ENCODE peak calls at places on chromosome 5, in eight cellular contexts. U is ovary, H is lower lobe of right lung, Y is HFF-Myc, P is adrenal gland, O is foreskin fibroblast, E is dorsolateral prefrontal cortex, I is right lobe of liver. R is an unnamed sample.

GRCh38 chr5:68000805-68001204 is 214.8 kb upstream of the PIK3R1 start:
- DNase-seq in H (no peak), E (no peak), I (no peak), P (no peak), Y (no peak), U (no peak), O (peak; percentile 72), R (no peak)

GRCh38 chr5:126501448-126501847 is 78.2 kb downstream of the GRAMD2B start:
- DNase-seq in E (no peak), I (no peak), O (no peak), U (no peak), P (no peak), Y (no peak), H (no peak), R (no peak)

GRCh38 chr5:36173426-36173825 is 21.5 kb downstream of the SKP2 start:
- DNase-seq in E (no peak), H (no peak), P (no peak), O (no peak), I (no peak), U (no peak), Y (no peak), R (no peak)

GRCh38 chr5:1509346-1510085 is 14.2 kb downstream of the LPCAT1 start:
- DNase-seq in E (peak; percentile 19), U (peak; percentile 10), O (no peak), I (no peak), Y (no peak), H (peak; percentile 30), P (peak; percentile 2), R (no peak)

GRCh38 chr5:157828031-157828948 is 30.7 kb downstream of the CLINT1 start:
- DNase-seq in Y (no peak), E (no peak), O (no peak), P (no peak), U (no peak), H (no peak), I (no peak), R (no peak)

GRCh38 chr5:104418056-104418455 is 855.5 kb upstream of the NUDT12 start:
- DNase-seq in I (no peak), P (no peak), H (no peak), E (no peak), O (no peak), Y (no peak), U (no peak), R (no peak)

GRCh38 chr5:109485030-109485429 is 75.3 kb upstream of the PJA2 start:
- DNase-seq in U (peak; percentile 32), Y (peak; percentile 11), O (no peak), E (peak; percentile 42), I (peak; percentile 87), H (peak; percentile 71), P (peak; percentile 81), R (no peak)

GRCh38 chr5:178786424-178786823 is 56.0 kb upstream of the ZNF354A start:
- DNase-seq in E (no peak), Y (no peak), I (no peak), P (no peak), U (no peak), H (no peak), O (no peak), R (no peak)

GRCh38 chr5:77167695-77168111 is 42.8 kb upstream of the PDE8B start:
- DNase-seq in H (no peak), P (no peak), I (no peak), E (no peak), Y (peak; percentile 75), U (no peak), O (peak; percentile 59), R (peak; percentile 75)

GRCh38 chr5:75611324-75612210 is at the start of gene ANKDD1B:
- DNase-seq in I (peak; percentile 41), E (peak; percentile 21), Y (no peak), O (peak; percentile 42), U (peak; percentile 26), P (peak; percentile 61), H (peak; percentile 65), R (no peak)

GRCh38 chr5:57172466-57172961 is 1.3 kb upstream of the GPBP1 start:
- DNase-seq in U (no peak), Y (no peak), O (no peak), H (no peak), E (no peak), I (no peak), P (no peak), R (no peak)

GRCh38 chr5:14577964-14578363 is 3.6 kb upstream of the OTULINL start:
- DNase-seq in O (no peak), H (no peak), E (no peak), P (no peak), U (no peak), Y (no peak), I (no peak), R (no peak)

GRCh38 chr5:134714120-134714519 is 24.2 kb upstream of the CAMLG start:
- DNase-seq in P (no peak), E (no peak), U (no peak), H (no peak), I (no peak), Y (no peak), O (no peak), R (no peak)

GRCh38 chr5:16593013-16593412 is 23.8 kb downstream of the RETREG1 start:
- DNase-seq in O (peak; percentile 43), E (no peak), Y (peak; percentile 45), U (no peak), H (no peak), P (no peak), I (no peak), R (no peak)
- TF ChIP-seq CTCF in O (no peak), E (no peak), Y (no peak), U (no peak), H (no peak), P (no peak), I (no peak), R (no peak)

GRCh38 chr5:6736106-6736505 is 22.9 kb downstream of the TENT4A start:
- DNase-seq in E (no peak), H (no peak), U (peak; percentile 6), Y (no peak), O (no peak), I (peak; percentile 64), P (no peak), R (no peak)

GRCh38 chr5:6734781-6735180 is 21.5 kb downstream of the TENT4A start:
- DNase-seq in E (no peak), I (no peak), P (no peak), H (no peak), Y (no peak), O (no peak), U (no peak), R (no peak)

GRCh38 chr5:6734243-6734695 is 21.0 kb downstream of the TENT4A start:
- DNase-seq in P (peak; percentile 78), H (no peak), U (peak; percentile 51), I (no peak), O (no peak), E (no peak), Y (no peak), R (peak; percentile 23)

GRCh38 chr5:6737043-6737941 is 24.1 kb downstream of the TENT4A start:
- DNase-seq in E (no peak), U (no peak), P (no peak), H (no peak), Y (no peak), I (no peak), O (no peak), R (no peak)

GRCh38 chr5:6736524-6737042 is 23.4 kb downstream of the TENT4A start:
- DNase-seq in P (no peak), U (peak; percentile 3), E (no peak), H (no peak), O (no peak), I (no peak), Y (no peak), R (no peak)
- H3K4me3 ChIP-seq in P (no peak overlapping the region), U (no peak overlapping the region), E (no peak overlapping the region), H (no peak overlapping the region), O (no peak overlapping the region), I (no peak overlapping the region), Y (no peak overlapping the region), R (no peak overlapping the region)

DNA sequence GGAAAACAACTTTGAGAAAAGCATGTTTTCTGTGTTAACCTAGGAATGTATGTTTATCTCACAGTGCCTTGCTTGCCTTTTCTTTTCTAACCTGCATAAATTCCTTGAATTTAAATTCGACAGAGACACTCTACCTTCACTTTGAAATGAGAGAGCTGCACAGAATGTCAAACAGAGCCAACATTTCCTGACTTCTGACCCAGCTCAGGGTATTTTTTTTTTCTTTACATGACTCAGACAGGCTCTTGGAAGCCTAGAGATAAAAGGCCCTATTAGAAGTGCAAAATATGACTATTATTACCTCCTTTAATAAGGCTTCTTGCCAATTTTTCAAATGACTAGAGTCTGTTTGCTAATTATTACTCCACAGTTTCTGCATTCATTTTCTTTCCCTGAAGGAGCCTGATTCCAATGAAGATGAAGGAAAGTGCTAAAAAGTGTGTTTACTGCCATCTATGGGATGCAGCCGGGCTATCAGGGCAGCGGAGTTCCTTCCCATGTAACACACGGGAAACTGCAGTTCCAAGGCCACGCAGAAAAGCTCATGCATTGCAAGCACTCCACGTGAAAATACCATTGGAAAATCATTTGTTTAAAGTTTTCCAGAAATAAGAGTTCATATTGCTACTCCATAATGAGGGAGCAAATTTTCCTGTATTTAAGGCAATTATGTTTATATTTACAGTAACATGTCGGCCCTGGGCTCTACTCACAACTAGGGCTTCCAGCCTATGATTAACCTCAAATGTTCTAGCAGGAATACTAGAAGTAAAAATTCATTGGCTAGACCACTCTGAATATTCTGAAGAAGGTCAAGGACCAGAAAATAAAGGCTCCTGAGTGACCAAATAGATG is 485.6 kb downstream of the ZSWIM6 start:
- DNase-seq in U (peak; percentile 60), I (peak; percentile 51), E (peak; percentile 31), P (peak; percentile 76), O (peak; percentile 26), Y (no peak), H (no peak), R (peak; percentile 34)
- TF ChIP-seq CTCF in U (peak; percentile 29), I (peak; percentile 63), E (peak; percentile 65), P (peak; percentile 45), O (peak; percentile 72), Y (peak; percentile 66), H (peak; percentile 52), R (peak; percentile 85)

GRCh38 chr5:149282027-149282965 is 10.6 kb downstream of the AFAP1L1 start:
- DNase-seq in H (no peak), E (no peak), O (no peak), U (no peak), I (no peak), P (no peak), Y (no peak), R (no peak)

GRCh38 chr5:149282966-149283332 is 11.3 kb downstream of the AFAP1L1 start:
- DNase-seq in E (no peak), U (no peak), I (no peak), P (no peak), O (no peak), H (no peak), Y (no peak), R (no peak)

GRCh38 chr5:149283611-149284480 is 12.2 kb downstream of the AFAP1L1 start:
- DNase-seq in Y (no peak), P (no peak), I (no peak), O (no peak), H (no peak), E (no peak), U (no peak), R (no peak)

GRCh38 chr5:149284501-149284900 is 12.8 kb downstream of the AFAP1L1 start:
- DNase-seq in U (no peak), E (no peak), I (no peak), H (no peak), P (peak; percentile 44), Y (no peak), O (peak; percentile 53), R (no peak)

DNA sequence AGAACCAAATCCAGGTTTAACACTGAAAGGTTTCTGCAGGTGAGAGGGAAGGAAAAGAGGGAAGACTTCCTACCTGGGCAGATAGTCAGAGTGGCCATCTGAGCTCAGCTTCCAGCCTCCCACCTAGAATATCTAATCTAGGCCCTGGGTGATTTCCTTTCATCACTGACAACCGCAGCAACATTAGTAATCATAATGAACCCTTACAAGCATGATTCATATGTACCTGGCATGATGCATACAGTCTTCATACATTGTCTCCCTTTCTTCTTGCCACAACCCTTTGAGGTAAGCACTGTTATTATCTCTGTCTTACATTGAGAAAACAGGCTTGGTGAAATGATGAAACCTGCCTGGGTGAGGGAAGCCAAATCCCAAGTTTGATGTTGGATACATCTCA is 13.5 kb downstream of the AFAP1L1 start:
- DNase-seq in Y (no peak), P (no peak), E (no peak), H (no peak), I (no peak), O (no peak), U (no peak), R (no peak)
- H3K4me3 ChIP-seq in Y (no peak overlapping the region), P (no peak overlapping the region), E (no peak overlapping the region), H (no peak overlapping the region), I (no peak overlapping the region), O (no peak overlapping the region), U (no peak overlapping the region), R (no peak overlapping the region)